ENCODE peak calls at places on chromosome 20, in four cellular contexts. P is NCI-H1105, X is HS-27A, H is mesendoderm. V is an unnamed sample.

GRCh38 chr20:23161968-23162696 is 76.0 kb upstream of the CD93 start:
- DNase-seq in P (peak), X (no peak), H (no peak), V (no peak)

GRCh38 chr20:31560900-31561598 is 44.0 kb upstream of the ID1 start:
- DNase-seq in H (no peak), P (no peak), X (peak), V (no peak)

GRCh38 chr20:25213566-25214415 is 18.3 kb downstream of the ENTPD6 start:
- DNase-seq in P (no peak), X (no peak), H (no peak), V (peak)

GRCh38 chr20:5056801-5057599 is 55.7 kb upstream of the SLC23A2 start:
- DNase-seq in H (peak), P (no peak), X (no peak), V (no peak)

GRCh38 chr20:16528078-16528477 is 45.2 kb downstream of the KIF16B start:
- DNase-seq in H (peak), P (peak), X (peak), V (no peak)

GRCh38 chr20:41572010-41572572 is 46.1 kb downstream of the CHD6 start:
- DNase-seq in P (no peak), H (no peak), X (no peak), V (no peak)

GRCh38 chr20:24948939-24949679 is at the start of gene CST7:
- DNase-seq in P (no peak), H (no peak), X (no peak), V (no peak)

GRCh38 chr20:36333841-36334240 is 27.7 kb downstream of the DLGAP4 start:
- DNase-seq in P (no peak), H (no peak), X (no peak), V (no peak)

GRCh38 chr20:61664741-61665320 is 400.9 kb downstream of the TAF4 start:
- DNase-seq in X (no peak), P (no peak), H (no peak), V (no peak)

GRCh38 chr20:48831702-48832422 is 4.1 kb upstream of the PREX1 start:
- DNase-seq in P (no peak), H (no peak), X (no peak), V (peak)

GRCh38 chr20:59074456-59074855 is 31.9 kb upstream of the PRELID3B start:
- DNase-seq in X (no peak), H (no peak), P (no peak), V (no peak)

GRCh38 chr20:25369971-25370370 is 20.7 kb downstream of the ABHD12 start:
- DNase-seq in P (no peak), X (no peak), H (no peak), V (no peak)

GRCh38 chr20:32763202-32763999 is 1.2 kb downstream of the DNMT3B start:
- DNase-seq in H (peak), P (no peak), X (no peak), V (no peak)

GRCh38 chr20:32537657-32538525 is 47.2 kb downstream of the NOL4L start:
- DNase-seq in P (no peak), H (peak), X (no peak), V (no peak)

GRCh38 chr20:52105045-52105572 is 86.5 kb downstream of the ZFP64 start:
- DNase-seq in H (peak), X (no peak), P (no peak), V (no peak)

GRCh38 chr20:17680128-17680835 is 1.8 kb downstream of the RRBP1 start:
- DNase-seq in X (peak), H (peak), P (no peak), V (no peak)

GRCh38 chr20:53866787-53867740 is 203.3 kb downstream of the BCAS1 start:
- DNase-seq in H (peak), P (no peak), X (no peak), V (no peak)